ENCODE peak calls at places on chromosomes 3 and 15, in eight cellular contexts. Q is A673; Z is heart left ventricle; U is MM.1S; X is CD8-positive, alpha-beta memory T cell; N is iPS DF 6.9; B is upper lobe of right lung; K is testis. R is an unnamed sample.

GRCh38 chr3:14369675-14370669 is 32.4 kb upstream of the SLC6A6 start:
- DNase-seq in Q (no peak), Z (no peak), U (peak; percentile 68), X (no peak), N (peak; percentile 61), B (peak; percentile 77), K (no peak), R (peak; percentile 37)

GRCh38 chr3:133828576-133829309 is 23.1 kb downstream of the SRPRB start:
- DNase-seq in Q (no peak), Z (peak; percentile 69), U (no peak), X (no peak), N (peak; percentile 18), B (no peak), K (no peak), R (no peak)

GRCh38 chr15:79610021-79610420 is 177.9 kb downstream of the MINAR1 start:
- DNase-seq in Q (no peak), Z (no peak), U (no peak), X (no peak), N (no peak), B (no peak), K (no peak), R (no peak)

GRCh38 chr15:79418693-79419279 is 13.3 kb upstream of the MINAR1 start:
- DNase-seq in Q (no peak), Z (no peak), U (no peak), X (no peak), N (no peak), B (no peak), K (no peak), R (no peak)

GRCh38 chr3:63228677-63229076 is 49.4 kb upstream of the SYNPR start:
- DNase-seq in Q (peak; percentile 70), Z (no peak), U (peak; percentile 83), X (no peak), N (peak; percentile 45), B (no peak), K (peak; percentile 56), R (no peak)

GRCh38 chr3:112752092-112752512 is 94.6 kb downstream of the CD200R1L start:
- DNase-seq in Q (no peak), Z (no peak), U (no peak), X (no peak), N (no peak), B (no peak), K (no peak), R (no peak)

GRCh38 chr15:25690673-25691543 is 172.2 kb downstream of the ATP10A start:
- DNase-seq in Q (no peak), Z (no peak), U (no peak), X (no peak), N (no peak), B (peak; percentile 55), K (no peak), R (peak; percentile 19)

GRCh38 chr3:194129581-194130133 is 6.3 kb upstream of the HES1 start:
- DNase-seq in Q (no peak), Z (no peak), U (no peak), X (no peak), N (no peak), B (no peak), K (peak; percentile 50), R (peak; percentile 38)

GRCh38 chr15:81113861-81114261 is 20.2 kb upstream of the CFAP161 start:
- DNase-seq in Q (no peak), Z (no peak), U (no peak), X (no peak), N (no peak), B (no peak), K (no peak), R (no peak)

GRCh38 chr3:31770822-31771326 is 210.2 kb downstream of the OSBPL10 start:
- DNase-seq in Q (no peak), Z (no peak), U (no peak), X (no peak), N (no peak), B (no peak), K (no peak), R (no peak)

GRCh38 chr3:177351757-177352158 is 154.5 kb upstream of the TBL1XR1 start:
- DNase-seq in Q (no peak), Z (no peak), U (peak; percentile 96), X (no peak), N (no peak), B (no peak), K (no peak), R (no peak)

GRCh38 chr3:46812237-46812791 is 50.9 kb downstream of the MYL3 start:
- DNase-seq in Q (peak; percentile 44), Z (peak; percentile 67), U (peak; percentile 44), X (peak; percentile 45), N (peak; percentile 50), B (peak; percentile 87), K (peak; percentile 64), R (peak; percentile 90)

GRCh38 chr3:183586477-183586876 is 31.0 kb upstream of the KLHL6 start:
- DNase-seq in Q (no peak), Z (no peak), U (no peak), X (peak; percentile 22), N (no peak), B (no peak), K (no peak), R (no peak)

GRCh38 chr3:99342374-99342773 is 296.0 kb upstream of the COL8A1 start:
- DNase-seq in Q (no peak), Z (no peak), U (no peak), X (no peak), N (no peak), B (no peak), K (no peak), R (no peak)

GRCh38 chr15:70766597-70766996 is 3.2 kb upstream of the UACA start:
- DNase-seq in Q (no peak), Z (no peak), U (no peak), X (no peak), N (no peak), B (no peak), K (no peak), R (no peak)

GRCh38 chr3:62686486-62686885 is 188.7 kb downstream of the CADPS start:
- DNase-seq in Q (no peak), Z (no peak), U (no peak), X (no peak), N (no peak), B (no peak), K (no peak), R (no peak)

GRCh38 chr3:187014417-187014864 is 84.1 kb downstream of the ST6GAL1 start:
- DNase-seq in Q (no peak), Z (no peak), U (no peak), X (no peak), N (no peak), B (no peak), K (no peak), R (no peak)

GRCh38 chr3:171049831-171050444 is 23.4 kb upstream of the SLC2A2 start:
- DNase-seq in Q (peak; percentile 58), Z (peak; percentile 40), U (peak; percentile 74), X (no peak), N (peak; percentile 37), B (peak; percentile 67), K (peak; percentile 55), R (peak; percentile 66)

GRCh38 chr15:73325191-73325980 is 43.4 kb downstream of the HCN4 start:
- DNase-seq in Q (peak; percentile 54), Z (peak; percentile 20), U (peak; percentile 22), X (no peak), N (no peak), B (peak; percentile 59), K (no peak), R (no peak)

GRCh38 chr15:56939257-56939656 is 20.8 kb downstream of the TCF12 start:
- DNase-seq in Q (no peak), Z (no peak), U (no peak), X (no peak), N (no peak), B (no peak), K (no peak), R (no peak)

GRCh38 chr15:25684521-25685215 is 178.5 kb downstream of the ATP10A start:
- DNase-seq in Q (no peak), Z (peak; percentile 58), U (no peak), X (no peak), N (no peak), B (no peak), K (peak; percentile 52), R (peak; percentile 75)

GRCh38 chr3:105834768-105835167 is 34.0 kb downstream of the CBLB start:
- DNase-seq in Q (no peak), Z (no peak), U (no peak), X (no peak), N (no peak), B (no peak), K (no peak), R (no peak)
- H3K4me1 ChIP-seq in Q (peaks cover 14% of the 10 kb centered on the region), Z (peaks cover 57% of the 10 kb centered on the region), U (no peaks in the 10 kb centered on the region), X (peaks cover 63% of the 10 kb centered on the region), N (no peaks in the 10 kb centered on the region), B (peaks cover 13% of the 10 kb centered on the region), K (no peaks in the 10 kb centered on the region), R (peaks cover 3% of the 10 kb centered on the region)

DNA sequence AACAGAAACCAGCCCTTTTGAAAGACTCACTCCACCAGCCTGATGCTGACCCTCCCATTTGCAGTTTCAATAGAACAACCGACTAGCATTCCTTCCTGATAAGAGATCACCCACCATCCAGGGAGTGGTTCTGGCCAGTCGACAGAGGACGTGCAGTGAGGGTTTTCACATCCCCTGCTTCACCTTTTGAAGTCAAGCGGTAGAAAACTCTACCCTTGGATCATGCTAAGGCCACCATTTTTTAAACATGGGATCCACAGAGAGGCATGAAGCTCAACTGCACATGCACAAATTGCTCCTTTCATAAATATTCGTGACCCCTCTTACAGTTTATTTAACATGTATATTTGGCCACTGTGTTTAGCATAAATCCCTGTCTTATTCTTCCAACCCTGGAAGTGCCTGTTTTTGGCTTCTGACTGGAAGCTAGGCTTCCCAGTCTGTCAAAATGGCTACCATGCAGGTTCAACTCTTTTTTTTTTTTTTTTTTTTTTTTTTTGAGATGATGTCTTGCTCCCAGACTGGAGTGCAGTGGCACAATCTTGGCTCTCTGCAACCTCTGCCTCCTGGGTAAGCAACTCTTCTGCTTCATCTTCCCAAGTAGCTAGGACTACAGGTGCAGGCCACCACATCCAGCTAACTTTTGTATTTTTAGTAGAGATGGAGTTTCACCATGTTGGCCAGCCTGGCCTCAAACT is 1.0 kb upstream of the THUMPD3 start:
- DNase-seq in Q (no peak), Z (no peak), U (no peak), X (no peak), N (no peak), B (no peak), K (no peak), R (no peak)
- H3K27ac ChIP-seq in Q (no peak overlapping the region), Z (no peak overlapping the region), U (no peak overlapping the region), X (peak overlapping the region; percentile 99), N (no peak overlapping the region), B (peak overlapping the region; percentile 89), K (no peak overlapping the region), R (no peak overlapping the region)

GRCh38 chr3:72938471-72939265 is 50.8 kb downstream of the GXYLT2 start:
- DNase-seq in Q (peak; percentile 62), Z (peak; percentile 79), U (peak; percentile 38), X (peak; percentile 58), N (no peak), B (no peak), K (peak; percentile 81), R (no peak)
- H3K4me3 ChIP-seq in Q (no peak overlapping the region), Z (no peak overlapping the region), U (no peak overlapping the region), X (no peak overlapping the region), N (no peak overlapping the region), B (no peak overlapping the region), K (no peak overlapping the region), R (no peak overlapping the region)

GRCh38 chr15:66014022-66014421 is 144.7 kb downstream of the RAB11A start:
- DNase-seq in Q (no peak), Z (no peak), U (no peak), X (no peak), N (no peak), B (no peak), K (no peak), R (no peak)
- H3K4me1 ChIP-seq in Q (peaks cover 5% of the 10 kb centered on the region), Z (no peaks in the 10 kb centered on the region), U (no peaks in the 10 kb centered on the region), X (no peaks in the 10 kb centered on the region), N (peaks cover 2% of the 10 kb centered on the region), B (no peaks in the 10 kb centered on the region), K (no peaks in the 10 kb centered on the region), R (no peaks in the 10 kb centered on the region)